ENCODE peak calls at places on chromosome 10, in five cellular contexts. One of them, this sample, is unnamed.

GRCh38 chr10:79178614-79179403 is 110.0 kb downstream of the ZMIZ1 start:
- DNase-seq in MCF 10A: no peak
- DNase-seq in pancreas: no peak
- DNase-seq in Calu3: no peak
- DNase-seq in kidney epithelial cell: peak
- DNase-seq in this sample: no peak

GRCh38 chr10:60883187-60883586 is 60.8 kb downstream of the RHOBTB1 start:
- DNase-seq in MCF 10A: peak
- DNase-seq in pancreas: no peak
- DNase-seq in Calu3: peak
- DNase-seq in kidney epithelial cell: no peak
- DNase-seq in this sample: no peak

GRCh38 chr10:31059323-31059722 is 27.7 kb upstream of the ZNF438 start:
- DNase-seq in MCF 10A: no peak
- DNase-seq in pancreas: no peak
- DNase-seq in Calu3: peak
- DNase-seq in kidney epithelial cell: no peak
- DNase-seq in this sample: no peak

GRCh38 chr10:30170814-30171213 is 111.4 kb upstream of the JCAD start:
- DNase-seq in MCF 10A: peak
- DNase-seq in pancreas: no peak
- DNase-seq in Calu3: no peak
- DNase-seq in kidney epithelial cell: no peak
- DNase-seq in this sample: no peak

GRCh38 chr10:126459032-126459831 is 71.0 kb upstream of the ADAM12 start:
- DNase-seq in MCF 10A: peak
- DNase-seq in pancreas: no peak
- DNase-seq in Calu3: no peak
- DNase-seq in kidney epithelial cell: no peak
- DNase-seq in this sample: no peak

GRCh38 chr10:118669020-118669766 is 73.7 kb upstream of the PRLHR start:
- DNase-seq in MCF 10A: no peak
- DNase-seq in pancreas: no peak
- DNase-seq in Calu3: no peak
- DNase-seq in kidney epithelial cell: no peak
- DNase-seq in this sample: no peak

GRCh38 chr10:72087969-72088878 is at the start of gene SPOCK2:
- DNase-seq in MCF 10A: no peak
- DNase-seq in pancreas: no peak
- DNase-seq in Calu3: peak
- DNase-seq in kidney epithelial cell: no peak
- DNase-seq in this sample: no peak

GRCh38 chr10:120205368-120206018 is 251.5 kb upstream of the PLPP4 start:
- DNase-seq in MCF 10A: no peak
- DNase-seq in pancreas: no peak
- DNase-seq in Calu3: no peak
- DNase-seq in kidney epithelial cell: no peak
- DNase-seq in this sample: no peak

GRCh38 chr10:133396035-133396624 is 2.2 kb downstream of the MTG1 start:
- DNase-seq in MCF 10A: no peak
- DNase-seq in pancreas: peak
- DNase-seq in Calu3: no peak
- DNase-seq in kidney epithelial cell: no peak
- DNase-seq in this sample: peak

GRCh38 chr10:114061148-114061547 is 17.5 kb downstream of the ADRB1 start:
- DNase-seq in MCF 10A: peak
- DNase-seq in pancreas: no peak
- DNase-seq in Calu3: no peak
- DNase-seq in kidney epithelial cell: no peak
- DNase-seq in this sample: no peak

GRCh38 chr10:75272896-75273295 is 37.1 kb upstream of the COMTD1 start:
- DNase-seq in MCF 10A: no peak
- DNase-seq in pancreas: no peak
- DNase-seq in Calu3: peak
- DNase-seq in kidney epithelial cell: no peak
- DNase-seq in this sample: no peak

GRCh38 chr10:112313911-112314310 is 30.7 kb downstream of the TECTB start:
- DNase-seq in MCF 10A: no peak
- DNase-seq in pancreas: no peak
- DNase-seq in Calu3: no peak
- DNase-seq in kidney epithelial cell: no peak
- DNase-seq in this sample: no peak

GRCh38 chr10:71864861-71865473 is 13.9 kb upstream of the PSAP start:
- DNase-seq in MCF 10A: peak
- DNase-seq in pancreas: peak
- DNase-seq in Calu3: peak
- DNase-seq in kidney epithelial cell: no peak
- DNase-seq in this sample: no peak

GRCh38 chr10:44300666-44301649 is 83.9 kb downstream of the CXCL12 start:
- DNase-seq in MCF 10A: peak
- DNase-seq in pancreas: peak
- DNase-seq in Calu3: no peak
- DNase-seq in kidney epithelial cell: peak
- DNase-seq in this sample: no peak

GRCh38 chr10:42937649-42938180 is 139.2 kb upstream of the RET start:
- DNase-seq in MCF 10A: no peak
- DNase-seq in pancreas: no peak
- DNase-seq in Calu3: no peak
- DNase-seq in kidney epithelial cell: no peak
- DNase-seq in this sample: no peak

GRCh38 chr10:3249292-3249889 is 76.8 kb upstream of the PITRM1 start:
- DNase-seq in MCF 10A: no peak
- DNase-seq in pancreas: no peak
- DNase-seq in Calu3: no peak
- DNase-seq in kidney epithelial cell: no peak
- DNase-seq in this sample: no peak

GRCh38 chr10:14093735-14094484 is 236.8 kb downstream of the FRMD4A start:
- DNase-seq in MCF 10A: peak
- DNase-seq in pancreas: no peak
- DNase-seq in Calu3: peak
- DNase-seq in kidney epithelial cell: no peak
- DNase-seq in this sample: no peak

GRCh38 chr10:72255977-72256729 is 17.6 kb upstream of the DDIT4 start:
- DNase-seq in MCF 10A: peak
- DNase-seq in pancreas: no peak
- DNase-seq in Calu3: no peak
- DNase-seq in kidney epithelial cell: no peak
- DNase-seq in this sample: no peak

GRCh38 chr10:8520382-8520781 is 465.9 kb downstream of the GATA3 start:
- DNase-seq in MCF 10A: no peak
- DNase-seq in pancreas: no peak
- DNase-seq in Calu3: no peak
- DNase-seq in kidney epithelial cell: no peak
- DNase-seq in this sample: no peak
- TF ChIP-seq CTCF in MCF 10A: no peak
- TF ChIP-seq CTCF in pancreas: no peak
- TF ChIP-seq CTCF in Calu3: no peak
- TF ChIP-seq CTCF in kidney epithelial cell: no peak
- TF ChIP-seq CTCF in this sample: no peak

GRCh38 chr10:11706911-11707567 is 35.1 kb upstream of the ECHDC3 start:
- DNase-seq in MCF 10A: no peak
- DNase-seq in pancreas: no peak
- DNase-seq in Calu3: no peak
- DNase-seq in kidney epithelial cell: no peak
- DNase-seq in this sample: no peak
- TF ChIP-seq CTCF in MCF 10A: no peak
- TF ChIP-seq CTCF in pancreas: no peak
- TF ChIP-seq CTCF in Calu3: no peak
- TF ChIP-seq CTCF in kidney epithelial cell: peak
- TF ChIP-seq CTCF in this sample: no peak

DNA sequence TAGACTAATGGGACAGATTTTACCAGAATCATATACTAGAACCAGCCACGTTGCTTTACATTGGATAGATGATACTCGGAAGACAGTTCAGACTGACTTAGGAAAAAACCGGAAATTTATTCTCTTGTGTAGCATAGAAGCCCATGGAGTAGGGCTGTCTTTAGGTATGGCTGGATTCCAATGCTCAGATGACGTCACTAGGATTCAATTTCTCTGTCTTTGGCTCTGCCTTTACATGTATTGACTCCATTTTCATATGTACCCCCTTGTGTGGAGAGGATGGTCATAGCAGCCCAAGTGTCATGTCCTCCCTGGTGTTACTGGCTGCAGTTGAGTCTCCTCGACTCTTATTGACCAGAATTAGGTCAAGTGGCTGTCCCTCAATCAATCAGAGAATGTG is 39.2 kb upstream of the SMNDC1 start:
- DNase-seq in MCF 10A: no peak
- DNase-seq in pancreas: no peak
- DNase-seq in Calu3: no peak
- DNase-seq in kidney epithelial cell: no peak
- DNase-seq in this sample: no peak
- TF ChIP-seq CTCF in MCF 10A: no peak
- TF ChIP-seq CTCF in pancreas: no peak
- TF ChIP-seq CTCF in Calu3: no peak
- TF ChIP-seq CTCF in kidney epithelial cell: no peak
- TF ChIP-seq CTCF in this sample: no peak

DNA sequence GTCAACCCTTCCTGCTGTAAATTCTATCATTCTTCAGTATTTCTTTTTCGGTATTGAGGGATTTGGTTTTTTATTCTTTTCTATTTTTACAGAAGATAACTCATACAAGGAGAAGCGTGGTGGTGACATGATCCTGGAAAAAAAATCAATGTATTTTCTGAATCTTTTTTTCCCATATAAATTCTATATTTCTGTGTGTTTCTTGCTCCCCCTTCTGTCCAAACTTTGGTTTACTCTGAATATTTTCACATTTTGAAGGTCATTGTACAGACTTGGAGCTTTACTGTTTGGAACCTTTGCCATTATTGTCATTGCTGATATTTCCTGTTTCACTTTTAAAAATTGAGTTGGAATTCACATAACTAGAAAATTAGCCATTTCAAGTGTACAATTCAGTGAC is 246.3 kb downstream of the REEP3 start:
- DNase-seq in MCF 10A: peak
- DNase-seq in pancreas: no peak
- DNase-seq in Calu3: no peak
- DNase-seq in kidney epithelial cell: no peak
- DNase-seq in this sample: no peak
- TF ChIP-seq CTCF in MCF 10A: peak
- TF ChIP-seq CTCF in pancreas: no peak
- TF ChIP-seq CTCF in Calu3: peak
- TF ChIP-seq CTCF in kidney epithelial cell: peak
- TF ChIP-seq CTCF in this sample: peak

GRCh38 chr10:109912335-109913282 is 10.7 kb downstream of the XPNPEP1 start:
- DNase-seq in MCF 10A: peak
- DNase-seq in pancreas: no peak
- DNase-seq in Calu3: no peak
- DNase-seq in kidney epithelial cell: no peak
- DNase-seq in this sample: no peak

GRCh38 chr10:109919224-109919623 is 4.1 kb downstream of the XPNPEP1 start:
- DNase-seq in MCF 10A: no peak
- DNase-seq in pancreas: no peak
- DNase-seq in Calu3: no peak
- DNase-seq in kidney epithelial cell: no peak
- DNase-seq in this sample: no peak

GRCh38 chr10:109914966-109915365 is 8.3 kb downstream of the XPNPEP1 start:
- DNase-seq in MCF 10A: peak
- DNase-seq in pancreas: no peak
- DNase-seq in Calu3: peak
- DNase-seq in kidney epithelial cell: peak
- DNase-seq in this sample: no peak

GRCh38 chr10:109913351-109913902 is 9.9 kb downstream of the XPNPEP1 start:
- DNase-seq in MCF 10A: no peak
- DNase-seq in pancreas: no peak
- DNase-seq in Calu3: no peak
- DNase-seq in kidney epithelial cell: no peak
- DNase-seq in this sample: no peak

GRCh38 chr10:109915566-109915965 is 7.7 kb downstream of the XPNPEP1 start:
- DNase-seq in MCF 10A: no peak
- DNase-seq in pancreas: no peak
- DNase-seq in Calu3: no peak
- DNase-seq in kidney epithelial cell: no peak
- DNase-seq in this sample: no peak
- TF ChIP-seq CTCF in MCF 10A: no peak
- TF ChIP-seq CTCF in pancreas: no peak
- TF ChIP-seq CTCF in Calu3: no peak
- TF ChIP-seq CTCF in kidney epithelial cell: no peak
- TF ChIP-seq CTCF in this sample: no peak

GRCh38 chr10:99732033-99732912 is at the start of the genes COX15 and CUTC:
- DNase-seq in MCF 10A: peak
- DNase-seq in pancreas: peak
- DNase-seq in Calu3: peak
- DNase-seq in kidney epithelial cell: peak
- DNase-seq in this sample: peak
- TF ChIP-seq CTCF in MCF 10A: peak
- TF ChIP-seq CTCF in pancreas: peak
- TF ChIP-seq CTCF in Calu3: peak
- TF ChIP-seq CTCF in kidney epithelial cell: peak
- TF ChIP-seq CTCF in this sample: peak

GRCh38 chr10:80599424-80599847 is 61.7 kb downstream of the SH2D4B start:
- DNase-seq in MCF 10A: peak
- DNase-seq in pancreas: no peak
- DNase-seq in Calu3: peak
- DNase-seq in kidney epithelial cell: no peak
- DNase-seq in this sample: no peak

GRCh38 chr10:80600251-80600650 is 62.5 kb downstream of the SH2D4B start:
- DNase-seq in MCF 10A: no peak
- DNase-seq in pancreas: no peak
- DNase-seq in Calu3: no peak
- DNase-seq in kidney epithelial cell: no peak
- DNase-seq in this sample: no peak

GRCh38 chr10:80598951-80599350 is 61.2 kb downstream of the SH2D4B start:
- DNase-seq in MCF 10A: no peak
- DNase-seq in pancreas: no peak
- DNase-seq in Calu3: no peak
- DNase-seq in kidney epithelial cell: no peak
- DNase-seq in this sample: no peak

GRCh38 chr10:80598084-80598798 is 60.5 kb downstream of the SH2D4B start:
- DNase-seq in MCF 10A: no peak
- DNase-seq in pancreas: no peak
- DNase-seq in Calu3: no peak
- DNase-seq in kidney epithelial cell: no peak
- DNase-seq in this sample: no peak

GRCh38 chr10:80596391-80597257 is 58.9 kb downstream of the SH2D4B start:
- DNase-seq in MCF 10A: peak
- DNase-seq in pancreas: no peak
- DNase-seq in Calu3: peak
- DNase-seq in kidney epithelial cell: no peak
- DNase-seq in this sample: no peak
- TF ChIP-seq CTCF in MCF 10A: peak
- TF ChIP-seq CTCF in pancreas: peak
- TF ChIP-seq CTCF in Calu3: peak
- TF ChIP-seq CTCF in kidney epithelial cell: peak
- TF ChIP-seq CTCF in this sample: peak

DNA sequence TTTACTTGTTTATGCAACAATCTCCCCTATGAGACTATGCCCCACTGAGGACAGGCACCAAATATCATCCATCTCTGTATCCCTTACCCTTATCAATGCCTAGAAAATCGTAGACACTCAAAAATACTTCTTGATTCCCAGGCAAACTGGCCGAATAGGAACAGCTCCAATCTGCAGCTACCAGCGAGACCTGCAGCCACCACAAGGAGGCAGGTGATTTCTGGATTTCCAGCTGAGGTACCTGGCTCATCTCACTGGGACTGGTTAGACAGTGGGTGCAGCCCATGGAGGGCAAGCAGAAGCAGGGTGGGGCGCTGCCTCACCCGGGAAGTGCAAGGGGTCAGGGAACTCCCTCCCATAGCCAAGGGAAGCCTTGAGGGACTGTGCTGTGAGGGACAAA is 10.8 kb upstream of the PPP1R3C start:
- DNase-seq in MCF 10A: peak
- DNase-seq in pancreas: no peak
- DNase-seq in Calu3: peak
- DNase-seq in kidney epithelial cell: no peak
- DNase-seq in this sample: no peak
- TF ChIP-seq CTCF in MCF 10A: peak
- TF ChIP-seq CTCF in pancreas: no peak
- TF ChIP-seq CTCF in Calu3: no peak
- TF ChIP-seq CTCF in kidney epithelial cell: peak
- TF ChIP-seq CTCF in this sample: peak